ENCODE peak calls at places on chromosomes 5 and 9, in five cellular contexts. One of them, this sample, is unnamed.

GRCh38 chr9:13141629-13142028 is 137.9 kb downstream of the MPDZ start:
- DNase-seq in lower lobe of right lung: no peak
- DNase-seq in fibroblast of mammary gland: no peak
- DNase-seq in fibroblast of the aortic adventitia: no peak
- DNase-seq in WERI-Rb-1: no peak
- DNase-seq in this sample: no peak

GRCh38 chr5:380701-381309 is 59.3 kb downstream of the AHRR start:
- DNase-seq in lower lobe of right lung: no peak
- DNase-seq in fibroblast of mammary gland: peak
- DNase-seq in fibroblast of the aortic adventitia: peak
- DNase-seq in WERI-Rb-1: no peak
- DNase-seq in this sample: no peak

GRCh38 chr5:107542831-107543231 is 127.9 kb downstream of the EFNA5 start:
- DNase-seq in lower lobe of right lung: peak
- DNase-seq in fibroblast of mammary gland: peak
- DNase-seq in fibroblast of the aortic adventitia: peak
- DNase-seq in WERI-Rb-1: no peak
- DNase-seq in this sample: no peak

GRCh38 chr5:110916373-110917049 is 155.0 kb upstream of the TSLP start:
- DNase-seq in lower lobe of right lung: no peak
- DNase-seq in fibroblast of mammary gland: peak
- DNase-seq in fibroblast of the aortic adventitia: peak
- DNase-seq in WERI-Rb-1: peak
- DNase-seq in this sample: no peak

GRCh38 chr5:115685966-115686691 is 60.3 kb upstream of the TMED7 start:
- DNase-seq in lower lobe of right lung: no peak
- DNase-seq in fibroblast of mammary gland: peak
- DNase-seq in fibroblast of the aortic adventitia: peak
- DNase-seq in WERI-Rb-1: no peak
- DNase-seq in this sample: no peak

GRCh38 chr9:113343732-113344231 is 3.7 kb upstream of the WDR31 start:
- DNase-seq in lower lobe of right lung: peak
- DNase-seq in fibroblast of mammary gland: peak
- DNase-seq in fibroblast of the aortic adventitia: peak
- DNase-seq in WERI-Rb-1: peak
- DNase-seq in this sample: no peak

GRCh38 chr5:170747851-170748250 is 35.7 kb upstream of the GABRP start:
- DNase-seq in lower lobe of right lung: no peak
- DNase-seq in fibroblast of mammary gland: peak
- DNase-seq in fibroblast of the aortic adventitia: no peak
- DNase-seq in WERI-Rb-1: peak
- DNase-seq in this sample: no peak

GRCh38 chr9:86764230-86765039 is 182.9 kb downstream of the GAS1 start:
- DNase-seq in lower lobe of right lung: peak
- DNase-seq in fibroblast of mammary gland: no peak
- DNase-seq in fibroblast of the aortic adventitia: no peak
- DNase-seq in WERI-Rb-1: no peak
- DNase-seq in this sample: no peak

GRCh38 chr5:1062761-1063568 is 48.9 kb downstream of the SLC12A7 start:
- DNase-seq in lower lobe of right lung: no peak
- DNase-seq in fibroblast of mammary gland: no peak
- DNase-seq in fibroblast of the aortic adventitia: no peak
- DNase-seq in WERI-Rb-1: no peak
- DNase-seq in this sample: no peak

GRCh38 chr9:112764837-112765236 is 14.3 kb downstream of the SNX30 start:
- DNase-seq in lower lobe of right lung: no peak
- DNase-seq in fibroblast of mammary gland: no peak
- DNase-seq in fibroblast of the aortic adventitia: no peak
- DNase-seq in WERI-Rb-1: peak
- DNase-seq in this sample: no peak

GRCh38 chr9:109889456-109889855 is 109.5 kb downstream of the PALM2AKAP2 start:
- DNase-seq in lower lobe of right lung: no peak
- DNase-seq in fibroblast of mammary gland: no peak
- DNase-seq in fibroblast of the aortic adventitia: no peak
- DNase-seq in WERI-Rb-1: no peak
- DNase-seq in this sample: no peak

GRCh38 chr9:76516350-76516749 is 57.4 kb downstream of the GCNT1 start:
- DNase-seq in lower lobe of right lung: no peak
- DNase-seq in fibroblast of mammary gland: no peak
- DNase-seq in fibroblast of the aortic adventitia: no peak
- DNase-seq in WERI-Rb-1: no peak
- DNase-seq in this sample: no peak

GRCh38 chr5:149426931-149427330 is 47.8 kb upstream of the IL17B start:
- DNase-seq in lower lobe of right lung: no peak
- DNase-seq in fibroblast of mammary gland: no peak
- DNase-seq in fibroblast of the aortic adventitia: no peak
- DNase-seq in WERI-Rb-1: no peak
- DNase-seq in this sample: no peak

GRCh38 chr5:52893105-52893504 is 96.0 kb upstream of the ITGA2 start:
- DNase-seq in lower lobe of right lung: no peak
- DNase-seq in fibroblast of mammary gland: peak
- DNase-seq in fibroblast of the aortic adventitia: peak
- DNase-seq in WERI-Rb-1: no peak
- DNase-seq in this sample: no peak

GRCh38 chr5:149748471-149749094 is 18.5 kb downstream of the PPARGC1B start:
- DNase-seq in lower lobe of right lung: no peak
- DNase-seq in fibroblast of mammary gland: peak
- DNase-seq in fibroblast of the aortic adventitia: no peak
- DNase-seq in WERI-Rb-1: no peak
- DNase-seq in this sample: no peak

GRCh38 chr9:9003184-9003583 is 1203.6 kb upstream of the DMAC1 start:
- DNase-seq in lower lobe of right lung: no peak
- DNase-seq in fibroblast of mammary gland: peak
- DNase-seq in fibroblast of the aortic adventitia: peak
- DNase-seq in WERI-Rb-1: peak
- DNase-seq in this sample: no peak

GRCh38 chr5:3187846-3188425 is 407.7 kb upstream of the IRX1 start:
- DNase-seq in lower lobe of right lung: no peak
- DNase-seq in fibroblast of mammary gland: no peak
- DNase-seq in fibroblast of the aortic adventitia: no peak
- DNase-seq in WERI-Rb-1: no peak
- DNase-seq in this sample: no peak

GRCh38 chr5:13346401-13346800 is 598.1 kb downstream of the DNAH5 start:
- DNase-seq in lower lobe of right lung: no peak
- DNase-seq in fibroblast of mammary gland: no peak
- DNase-seq in fibroblast of the aortic adventitia: no peak
- DNase-seq in WERI-Rb-1: no peak
- DNase-seq in this sample: no peak

GRCh38 chr9:95143591-95144561 is 173.6 kb downstream of the FANCC start:
- DNase-seq in lower lobe of right lung: peak
- DNase-seq in fibroblast of mammary gland: peak
- DNase-seq in fibroblast of the aortic adventitia: peak
- DNase-seq in WERI-Rb-1: no peak
- DNase-seq in this sample: no peak

GRCh38 chr9:133932633-133933032 is 59.5 kb downstream of the VAV2 start:
- DNase-seq in lower lobe of right lung: no peak
- DNase-seq in fibroblast of mammary gland: no peak
- DNase-seq in fibroblast of the aortic adventitia: no peak
- DNase-seq in WERI-Rb-1: no peak
- DNase-seq in this sample: no peak

GRCh38 chr9:5835808-5836207 is 2.9 kb upstream of the ERMP1 start:
- DNase-seq in lower lobe of right lung: no peak
- DNase-seq in fibroblast of mammary gland: no peak
- DNase-seq in fibroblast of the aortic adventitia: no peak
- DNase-seq in WERI-Rb-1: no peak
- DNase-seq in this sample: no peak

GRCh38 chr5:132479073-132479811 is 11.3 kb downstream of the IRF1 start:
- DNase-seq in lower lobe of right lung: no peak
- DNase-seq in fibroblast of mammary gland: no peak
- DNase-seq in fibroblast of the aortic adventitia: no peak
- DNase-seq in WERI-Rb-1: no peak
- DNase-seq in this sample: no peak

GRCh38 chr5:180636403-180637075 is 12.9 kb downstream of the FLT4 start:
- DNase-seq in lower lobe of right lung: peak
- DNase-seq in fibroblast of mammary gland: peak
- DNase-seq in fibroblast of the aortic adventitia: no peak
- DNase-seq in WERI-Rb-1: no peak
- DNase-seq in this sample: no peak

GRCh38 chr9:91572811-91573210 is 149.2 kb upstream of the NFIL3 start:
- DNase-seq in lower lobe of right lung: no peak
- DNase-seq in fibroblast of mammary gland: no peak
- DNase-seq in fibroblast of the aortic adventitia: no peak
- DNase-seq in WERI-Rb-1: peak
- DNase-seq in this sample: no peak

GRCh38 chr5:89449392-89450148 is 566.6 kb upstream of the MEF2C start:
- DNase-seq in lower lobe of right lung: no peak
- DNase-seq in fibroblast of mammary gland: no peak
- DNase-seq in fibroblast of the aortic adventitia: no peak
- DNase-seq in WERI-Rb-1: no peak
- DNase-seq in this sample: no peak

GRCh38 chr9:83521017-83521810 is 17.0 kb downstream of the FRMD3 start:
- DNase-seq in lower lobe of right lung: no peak
- DNase-seq in fibroblast of mammary gland: no peak
- DNase-seq in fibroblast of the aortic adventitia: no peak
- DNase-seq in WERI-Rb-1: no peak
- DNase-seq in this sample: no peak

GRCh38 chr5:146291421-146292074 is 47.1 kb upstream of the POU4F3 start:
- DNase-seq in lower lobe of right lung: no peak
- DNase-seq in fibroblast of mammary gland: peak
- DNase-seq in fibroblast of the aortic adventitia: peak
- DNase-seq in WERI-Rb-1: peak
- DNase-seq in this sample: no peak

GRCh38 chr9:122456123-122456522 is 21.6 kb downstream of the OR1J1 start:
- DNase-seq in lower lobe of right lung: no peak
- DNase-seq in fibroblast of mammary gland: no peak
- DNase-seq in fibroblast of the aortic adventitia: no peak
- DNase-seq in WERI-Rb-1: peak
- DNase-seq in this sample: no peak

GRCh38 chr9:124164800-124165199 is 92.9 kb upstream of the NEK6 start:
- DNase-seq in lower lobe of right lung: no peak
- DNase-seq in fibroblast of mammary gland: peak
- DNase-seq in fibroblast of the aortic adventitia: peak
- DNase-seq in WERI-Rb-1: no peak
- DNase-seq in this sample: no peak

GRCh38 chr9:121901616-121902015 is 191.5 kb downstream of the TTLL11 start:
- DNase-seq in lower lobe of right lung: no peak
- DNase-seq in fibroblast of mammary gland: no peak
- DNase-seq in fibroblast of the aortic adventitia: peak
- DNase-seq in WERI-Rb-1: no peak
- DNase-seq in this sample: no peak

GRCh38 chr5:81826128-81826527 is 75.2 kb upstream of the SSBP2 start:
- DNase-seq in lower lobe of right lung: no peak
- DNase-seq in fibroblast of mammary gland: peak
- DNase-seq in fibroblast of the aortic adventitia: peak
- DNase-seq in WERI-Rb-1: no peak
- DNase-seq in this sample: no peak

GRCh38 chr5:73374520-73375235 is 73.9 kb downstream of the FOXD1 start:
- DNase-seq in lower lobe of right lung: no peak
- DNase-seq in fibroblast of mammary gland: peak
- DNase-seq in fibroblast of the aortic adventitia: peak
- DNase-seq in WERI-Rb-1: no peak
- DNase-seq in this sample: no peak

GRCh38 chr5:19035816-19036215 is 952.2 kb downstream of the CDH18 start:
- DNase-seq in lower lobe of right lung: no peak
- DNase-seq in fibroblast of mammary gland: no peak
- DNase-seq in fibroblast of the aortic adventitia: no peak
- DNase-seq in WERI-Rb-1: no peak
- DNase-seq in this sample: no peak

GRCh38 chr5:122897283-122897602 is 51.8 kb downstream of the SNX24 start:
- DNase-seq in lower lobe of right lung: no peak
- DNase-seq in fibroblast of mammary gland: no peak
- DNase-seq in fibroblast of the aortic adventitia: no peak
- DNase-seq in WERI-Rb-1: no peak
- DNase-seq in this sample: no peak
- TF ChIP-seq CTCF in lower lobe of right lung: no peak
- TF ChIP-seq CTCF in fibroblast of mammary gland: no peak
- TF ChIP-seq CTCF in fibroblast of the aortic adventitia: no peak
- TF ChIP-seq CTCF in WERI-Rb-1: no peak
- TF ChIP-seq CTCF in this sample: no peak

GRCh38 chr5:62340392-62340791 is 34.4 kb downstream of the KIF2A start:
- DNase-seq in lower lobe of right lung: no peak
- DNase-seq in fibroblast of mammary gland: peak
- DNase-seq in fibroblast of the aortic adventitia: peak
- DNase-seq in WERI-Rb-1: no peak
- DNase-seq in this sample: no peak
- TF ChIP-seq CTCF in lower lobe of right lung: peak
- TF ChIP-seq CTCF in fibroblast of mammary gland: peak
- TF ChIP-seq CTCF in fibroblast of the aortic adventitia: peak
- TF ChIP-seq CTCF in WERI-Rb-1: peak
- TF ChIP-seq CTCF in this sample: no peak

GRCh38 chr5:104184264-104184663 is 621.7 kb upstream of the NUDT12 start:
- DNase-seq in lower lobe of right lung: no peak
- DNase-seq in fibroblast of mammary gland: no peak
- DNase-seq in fibroblast of the aortic adventitia: no peak
- DNase-seq in WERI-Rb-1: no peak
- DNase-seq in this sample: no peak

GRCh38 chr5:104178066-104178465 is 615.5 kb upstream of the NUDT12 start:
- DNase-seq in lower lobe of right lung: no peak
- DNase-seq in fibroblast of mammary gland: no peak
- DNase-seq in fibroblast of the aortic adventitia: no peak
- DNase-seq in WERI-Rb-1: no peak
- DNase-seq in this sample: no peak

GRCh38 chr5:104177651-104178050 is 615.1 kb upstream of the NUDT12 start:
- DNase-seq in lower lobe of right lung: no peak
- DNase-seq in fibroblast of mammary gland: no peak
- DNase-seq in fibroblast of the aortic adventitia: no peak
- DNase-seq in WERI-Rb-1: no peak
- DNase-seq in this sample: no peak

DNA sequence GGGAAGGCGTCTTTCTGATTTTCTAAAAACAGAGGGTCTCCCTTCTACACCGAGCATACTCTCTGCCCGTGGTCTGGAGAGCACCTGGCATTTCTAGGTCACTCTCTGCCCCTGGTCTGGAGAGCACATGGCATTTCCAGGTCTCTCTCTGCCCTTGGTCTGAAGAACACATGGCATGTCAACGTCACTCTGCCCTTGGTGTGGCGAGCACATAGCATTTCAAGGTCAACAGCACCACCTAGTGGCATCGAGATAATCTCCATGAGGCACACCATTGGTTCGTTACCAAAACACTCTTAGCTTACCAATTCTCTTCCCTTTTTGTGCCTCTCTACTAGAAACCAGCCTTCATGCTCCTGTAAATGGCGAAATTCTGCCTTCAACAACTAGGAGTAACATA is 616.5 kb upstream of the NUDT12 start:
- DNase-seq in lower lobe of right lung: no peak
- DNase-seq in fibroblast of mammary gland: peak
- DNase-seq in fibroblast of the aortic adventitia: peak
- DNase-seq in WERI-Rb-1: peak
- DNase-seq in this sample: no peak
- TF ChIP-seq CTCF in lower lobe of right lung: peak
- TF ChIP-seq CTCF in fibroblast of mammary gland: peak
- TF ChIP-seq CTCF in fibroblast of the aortic adventitia: peak
- TF ChIP-seq CTCF in WERI-Rb-1: peak
- TF ChIP-seq CTCF in this sample: no peak

DNA sequence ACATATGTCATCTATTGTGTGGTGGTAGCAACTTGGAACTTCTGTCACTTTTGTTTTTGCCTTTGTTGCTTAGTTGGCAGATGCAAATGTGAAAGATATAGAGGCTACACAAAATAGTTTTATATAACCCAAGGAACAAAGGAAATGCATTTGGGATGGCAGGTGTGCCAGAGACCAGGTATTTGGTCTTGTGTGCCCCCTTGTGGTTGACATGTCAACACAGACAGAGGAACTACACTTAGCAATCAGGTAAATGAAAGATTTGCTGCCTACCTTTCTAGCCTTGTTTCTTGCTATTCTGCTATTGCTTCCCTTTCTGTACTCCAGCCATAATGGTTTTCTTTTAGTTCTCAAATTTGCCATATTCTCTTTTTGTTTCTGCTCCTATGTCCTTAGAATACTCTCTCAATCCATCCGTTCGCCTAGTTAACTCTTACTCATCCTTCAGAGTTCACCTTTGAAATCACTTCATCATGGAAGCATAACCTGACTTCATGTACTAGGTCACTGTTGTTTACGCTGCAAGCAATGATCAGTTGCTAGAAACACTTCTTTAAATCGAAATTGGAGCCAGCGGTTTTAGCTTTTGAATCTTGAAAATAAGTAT is 119.5 kb downstream of the TRPM3 start:
- DNase-seq in lower lobe of right lung: no peak
- DNase-seq in fibroblast of mammary gland: peak
- DNase-seq in fibroblast of the aortic adventitia: peak
- DNase-seq in WERI-Rb-1: peak
- DNase-seq in this sample: no peak
- TF ChIP-seq CTCF in lower lobe of right lung: peak
- TF ChIP-seq CTCF in fibroblast of mammary gland: peak
- TF ChIP-seq CTCF in fibroblast of the aortic adventitia: peak
- TF ChIP-seq CTCF in WERI-Rb-1: peak
- TF ChIP-seq CTCF in this sample: no peak